ENCODE peak calls at places on chromosomes 5 and 9, in eight cellular contexts. F is nucleus accumbens; Y is right atrium auricular region; B is fibroblast of the conjunctiva; O is activated T-helper 1 cell treated with anti-CD3 and anti-CD28 coated beads, Interleukin-2, amount 50 U/mL, for 16 hours; H is NCI-H1417 treated with DMSO at 0.1 percent for 48 hours; I is pancreas; J is MM.1S. W is an unnamed sample.
A peak's percentile ranks its signal among the peaks of the same experiment; 100 is the strongest.

GRCh38 chr5:179334017-179334765 is 11.1 kb downstream of the ADAMTS2 start:
- DNase-seq in F (no peak), Y (no peak), B (no peak), O (no peak), H (no peak), I (no peak), J (no peak), W (no peak)

GRCh38 chr9:86655147-86655546 is 292.2 kb downstream of the GAS1 start:
- DNase-seq in F (no peak), Y (no peak), B (no peak), O (no peak), H (no peak), I (no peak), J (no peak), W (no peak)

GRCh38 chr5:176446884-176447537 is 1.2 kb upstream of the FAF2 start:
- DNase-seq in F (no peak), Y (peak; percentile 59), B (no peak), O (no peak), H (no peak), I (peak; percentile 64), J (no peak), W (no peak)

GRCh38 chr5:64437496-64437895 is 68.3 kb upstream of the RGS7BP start:
- DNase-seq in F (no peak), Y (no peak), B (no peak), O (no peak), H (no peak), I (no peak), J (no peak), W (no peak)

GRCh38 chr5:143014017-143014651 is 244.0 kb downstream of the ARHGAP26 start:
- DNase-seq in F (no peak), Y (no peak), B (no peak), O (no peak), H (no peak), I (no peak), J (no peak), W (peak; percentile 34)

GRCh38 chr9:27634879-27635278 is 61.6 kb upstream of the C9orf72 start:
- DNase-seq in F (no peak), Y (no peak), B (no peak), O (no peak), H (no peak), I (no peak), J (peak; percentile 19), W (no peak)

GRCh38 chr9:70389642-70390266 is 24.7 kb downstream of the KLF9 start:
- DNase-seq in F (no peak), Y (peak; percentile 59), B (no peak), O (no peak), H (no peak), I (no peak), J (no peak), W (no peak)

GRCh38 chr9:27352457-27353188 is 55.7 kb upstream of the EQTN start:
- DNase-seq in F (no peak), Y (no peak), B (no peak), O (no peak), H (no peak), I (no peak), J (no peak), W (no peak)

GRCh38 chr9:117704024-117704575 is at the start of gene TLR4:
- DNase-seq in F (peak; percentile 18), Y (peak; percentile 84), B (peak; percentile 64), O (no peak), H (no peak), I (peak; percentile 48), J (peak; percentile 92), W (peak; percentile 3)

GRCh38 chr9:109953813-109954489 is 174.0 kb downstream of the PALM2AKAP2 start:
- DNase-seq in F (no peak), Y (no peak), B (no peak), O (no peak), H (no peak), I (no peak), J (no peak), W (no peak)

GRCh38 chr5:137856916-137857862 is 10.5 kb upstream of the MYOT start:
- DNase-seq in F (no peak), Y (no peak), B (no peak), O (no peak), H (no peak), I (no peak), J (no peak), W (no peak)

GRCh38 chr5:139193928-139194327 is 4.2 kb downstream of the SIL1 start:
- DNase-seq in F (no peak), Y (no peak), B (no peak), O (no peak), H (no peak), I (no peak), J (no peak), W (peak; percentile 27)

GRCh38 chr5:33850100-33850594 is 41.6 kb downstream of the ADAMTS12 start:
- DNase-seq in F (no peak), Y (no peak), B (no peak), O (no peak), H (no peak), I (no peak), J (peak; percentile 96), W (no peak)

GRCh38 chr5:154444559-154445421 is 1.0 kb upstream of the SAP30L start:
- DNase-seq in F (no peak), Y (no peak), B (no peak), O (no peak), H (no peak), I (peak; percentile 58), J (peak; percentile 53), W (peak; percentile 18)

GRCh38 chr9:136769710-136770191 is 5.4 kb upstream of the LCN15 start:
- DNase-seq in F (no peak), Y (no peak), B (no peak), O (no peak), H (no peak), I (peak; percentile 80), J (peak; percentile 28), W (no peak)

GRCh38 chr5:59923465-59923864 is 29.9 kb upstream of the PDE4D start:
- DNase-seq in F (no peak), Y (no peak), B (no peak), O (no peak), H (no peak), I (no peak), J (no peak), W (no peak)

GRCh38 chr5:176186107-176186506 is 52.1 kb upstream of the SIMC1 start:
- DNase-seq in F (no peak), Y (no peak), B (no peak), O (no peak), H (no peak), I (no peak), J (no peak), W (no peak)

GRCh38 chr5:162801235-162801634 is 636.2 kb upstream of the CCNG1 start:
- DNase-seq in F (no peak), Y (no peak), B (no peak), O (no peak), H (no peak), I (no peak), J (no peak), W (no peak)

GRCh38 chr5:140205216-140205615 is 30.2 kb downstream of the CYSTM1 start:
- DNase-seq in F (no peak), Y (no peak), B (no peak), O (no peak), H (no peak), I (no peak), J (no peak), W (no peak)

GRCh38 chr5:160133071-160133917 is 14.0 kb upstream of the PWWP2A start:
- DNase-seq in F (peak; percentile 11), Y (peak; percentile 71), B (peak; percentile 10), O (no peak), H (no peak), I (no peak), J (no peak), W (no peak)

GRCh38 chr5:50967388-50968039 is 301.1 kb downstream of the PARP8 start:
- DNase-seq in F (no peak), Y (no peak), B (no peak), O (no peak), H (peak; percentile 26), I (peak; percentile 58), J (peak; percentile 38), W (no peak)

GRCh38 chr5:179322071-179323025 is 22.9 kb downstream of the ADAMTS2 start:
- DNase-seq in F (no peak), Y (no peak), B (no peak), O (no peak), H (no peak), I (peak; percentile 52), J (no peak), W (no peak)

GRCh38 chr5:122182491-122182921 is 53.2 kb downstream of the ZNF474 start:
- DNase-seq in F (peak; percentile 3), Y (peak; percentile 77), B (peak; percentile 85), O (no peak), H (no peak), I (no peak), J (no peak), W (no peak)

GRCh38 chr5:152379331-152379730 is 25.7 kb downstream of the NMUR2 start:
- DNase-seq in F (no peak), Y (no peak), B (no peak), O (no peak), H (no peak), I (no peak), J (no peak), W (no peak)

GRCh38 chr9:106878943-106879916 is 16.3 kb downstream of the ZNF462 start:
- DNase-seq in F (peak; percentile 27), Y (peak; percentile 86), B (peak; percentile 75), O (no peak), H (peak; percentile 51), I (no peak), J (no peak), W (peak; percentile 16)

GRCh38 chr5:380701-381309 is 59.3 kb downstream of the AHRR start:
- DNase-seq in F (no peak), Y (peak; percentile 48), B (no peak), O (no peak), H (no peak), I (no peak), J (no peak), W (no peak)

GRCh38 chr9:101795147-101795546 is 56.7 kb upstream of the GRIN3A start:
- DNase-seq in F (no peak), Y (no peak), B (no peak), O (no peak), H (no peak), I (no peak), J (no peak), W (no peak)

GRCh38 chr5:173554038-173554955 is 62.2 kb downstream of the BOD1 start:
- DNase-seq in F (peak; percentile 7), Y (no peak), B (peak; percentile 8), O (no peak), H (no peak), I (no peak), J (no peak), W (no peak)

GRCh38 chr9:108543251-108543768 is 312.5 kb downstream of the ACTL7B start:
- DNase-seq in F (no peak), Y (no peak), B (no peak), O (no peak), H (no peak), I (no peak), J (no peak), W (no peak)

W was measured in SW 1271.